ENCODE peak calls at places on chromosomes 6 and 20, in nine cellular contexts. P is cardiac fibroblast; F is stimulated activated CD4-positive, alpha-beta T cell treated with anti-CD3 and anti-CD28 coated beads, Interleukin-2, amount 100 ng/mL, for 48 hours; R is cerebellar cortex; L is activated CD8-positive, alpha-beta memory T cell treated with anti-CD3 and anti-CD28 coated beads for 4 hours; U is lung microvascular endothelial cell; A is RPMI7951; G is NCI-H1092; E is caudate nucleus. V is an unnamed sample.

GRCh38 chr20:63071541-63072181 is 64.9 kb upstream of the BHLHE23 start:
- DNase-seq in F (peak; percentile 22), E (no peak), U (peak; percentile 10), L (no peak), A (peak; percentile 68), P (no peak), R (peak; percentile 35), G (no peak), V (no peak)

GRCh38 chr20:3174442-3175263 is 1.3 kb upstream of the LZTS3 start:
- DNase-seq in L (no peak), F (no peak), U (peak; percentile 34), G (no peak), A (peak; percentile 12), E (no peak), R (peak; percentile 68), P (no peak), V (no peak)

GRCh38 chr6:43824741-43825064 is 54.7 kb downstream of the VEGFA start:
- DNase-seq in G (no peak), L (no peak), E (no peak), U (no peak), F (no peak), A (no peak), P (no peak), R (no peak), V (no peak)

GRCh38 chr6:26156850-26157149 is 69.6 kb downstream of the HFE start:
- DNase-seq in P (no peak), A (no peak), G (no peak), E (no peak), F (no peak), L (no peak), U (no peak), R (no peak), V (no peak)

GRCh38 chr6:41684311-41685182 is 46.3 kb downstream of the MDFI start:
- DNase-seq in G (no peak), U (no peak), P (no peak), L (no peak), F (no peak), R (no peak), A (no peak), E (no peak), V (no peak)

GRCh38 chr6:147063469-147064031 is 140.7 kb upstream of the STXBP5 start:
- DNase-seq in R (no peak), P (peak; percentile 79), L (no peak), F (no peak), E (no peak), G (no peak), U (no peak), A (peak; percentile 68), V (no peak)

GRCh38 chr20:58606184-58606583 is 44.9 kb upstream of the STX16 start:
- DNase-seq in L (no peak), P (no peak), E (no peak), U (no peak), R (no peak), A (no peak), F (no peak), G (no peak), V (no peak)

GRCh38 chr6:39254999-39255535 is 25.8 kb upstream of the KCNK5 start:
- DNase-seq in U (no peak), R (no peak), F (no peak), A (no peak), P (no peak), G (no peak), L (no peak), E (no peak), V (no peak)

GRCh38 chr6:70280462-70280861 is 22.4 kb downstream of the COL9A1 start:
- DNase-seq in U (no peak), R (no peak), E (no peak), L (no peak), A (no peak), G (peak; percentile 15), F (no peak), P (no peak), V (no peak)

GRCh38 chr6:167499161-167499660 is 174.3 kb downstream of the TTLL2 start:
- DNase-seq in R (no peak), E (no peak), G (no peak), P (no peak), L (no peak), U (no peak), F (no peak), A (no peak), V (no peak)

GRCh38 chr20:38729767-38730166 is 5.5 kb downstream of the SLC32A1 start:
- DNase-seq in A (no peak), E (no peak), G (no peak), F (no peak), L (no peak), P (no peak), U (no peak), R (no peak), V (no peak)

GRCh38 chr20:45341579-45341938 is 6.7 kb downstream of the SDC4 start:
- DNase-seq in P (no peak), U (no peak), R (no peak), L (no peak), A (no peak), F (no peak), E (no peak), G (no peak), V (no peak)

GRCh38 chr6:34030831-34031566 is 114.9 kb downstream of the GRM4 start:
- DNase-seq in A (no peak), U (no peak), F (no peak), L (no peak), E (no peak), R (no peak), P (no peak), G (no peak), V (no peak)

GRCh38 chr6:36383608-36384007 is 3.9 kb downstream of the ETV7 start:
- DNase-seq in F (no peak), U (no peak), R (no peak), E (no peak), A (no peak), L (no peak), P (no peak), G (no peak), V (no peak)

GRCh38 chr20:60787264-60787663 is 464.8 kb upstream of the CDH4 start:
- DNase-seq in F (no peak), L (no peak), P (no peak), G (no peak), R (no peak), E (no peak), A (no peak), U (no peak), V (no peak)